ENCODE peak calls at places on chromosome X, in nine cellular contexts. E, R, T, K, F, L, Y, O and C are unnamed samples.

GRCh38 chrX:120559799-120560198 is 963 bp downstream of the CUL4B start:
- DNase-seq in L (peak), O (no peak), K (no peak), F (peak), T (no peak), Y (no peak), R (no peak), E (no peak), C (no peak)

GRCh38 chrX:148552775-148553174 is 52.4 kb downstream of the AFF2 start:
- DNase-seq in E (no peak), R (no peak), K (no peak), F (no peak), O (peak), L (no peak), Y (no peak), T (no peak), C (peak)

GRCh38 chrX:21745756-21746155 is 12.2 kb downstream of the SMPX start:
- DNase-seq in E (peak), O (peak), R (peak), F (peak), Y (no peak), T (no peak), K (peak), L (peak), C (no peak)

GRCh38 chrX:103431316-103431715 is 55.0 kb downstream of the BEX3 start:
- DNase-seq in O (no peak), E (peak), F (no peak), K (no peak), L (peak), Y (no peak), T (no peak), R (no peak), C (no peak)

GRCh38 chrX:24647257-24648058 is at the start of gene PCYT1B:
- DNase-seq in Y (no peak), E (peak), O (peak), K (peak), F (peak), T (peak), R (peak), L (peak), C (no peak)

GRCh38 chrX:78455901-78456300 is 128.5 kb upstream of the CYSLTR1 start:
- DNase-seq in T (no peak), O (peak), R (no peak), F (no peak), E (no peak), L (peak), Y (no peak), K (no peak), C (no peak)

GRCh38 chrX:129511689-129512088 is 11.6 kb downstream of the SMARCA1 start:
- DNase-seq in E (no peak), K (no peak), L (no peak), Y (no peak), O (no peak), R (no peak), F (no peak), T (no peak), C (no peak)

GRCh38 chrX:136147320-136147901 is at the start of gene FHL1:
- DNase-seq in R (peak), T (no peak), L (no peak), F (peak), K (peak), O (no peak), E (peak), Y (no peak), C (no peak)

GRCh38 chrX:65821721-65822496 is 154.5 kb downstream of the MSN start:
- DNase-seq in K (no peak), R (no peak), O (no peak), L (no peak), Y (no peak), E (no peak), F (peak), T (no peak), C (no peak)

GRCh38 chrX:41558531-41558930 is 111.4 kb downstream of the NYX start:
- DNase-seq in E (no peak), F (peak), O (peak), R (no peak), K (peak), T (no peak), Y (no peak), L (no peak), C (peak)

GRCh38 chrX:75273483-75273882 is 402 bp upstream of the UPRT start:
- DNase-seq in E (no peak), Y (no peak), L (no peak), K (no peak), F (no peak), T (no peak), R (no peak), O (peak), C (no peak)

GRCh38 chrX:153897899-153898298 is 6.6 kb upstream of the AVPR2 start:
- DNase-seq in L (no peak), K (no peak), E (no peak), O (no peak), F (no peak), T (no peak), Y (no peak), R (no peak), C (no peak)

GRCh38 chrX:124401696-124402095 is 55.3 kb downstream of the SH2D1A start:
- DNase-seq in Y (no peak), F (no peak), E (no peak), K (no peak), O (no peak), R (no peak), T (no peak), L (no peak), C (no peak)

GRCh38 chrX:19072372-19072771 is 49.9 kb downstream of the ADGRG2 start:
- DNase-seq in K (no peak), L (no peak), T (no peak), F (no peak), E (no peak), O (no peak), Y (no peak), R (no peak), C (no peak)

GRCh38 chrX:116379854-116380253 is 56.6 kb upstream of the SLC6A14 start:
- DNase-seq in Y (no peak), L (peak), R (peak), K (no peak), E (no peak), T (peak), O (no peak), F (no peak), C (no peak)

GRCh38 chrX:112819013-112819635 is 21.5 kb downstream of the AMOT start:
- DNase-seq in O (peak), K (no peak), L (peak), F (no peak), T (no peak), Y (no peak), E (no peak), R (no peak), C (no peak)

DNA sequence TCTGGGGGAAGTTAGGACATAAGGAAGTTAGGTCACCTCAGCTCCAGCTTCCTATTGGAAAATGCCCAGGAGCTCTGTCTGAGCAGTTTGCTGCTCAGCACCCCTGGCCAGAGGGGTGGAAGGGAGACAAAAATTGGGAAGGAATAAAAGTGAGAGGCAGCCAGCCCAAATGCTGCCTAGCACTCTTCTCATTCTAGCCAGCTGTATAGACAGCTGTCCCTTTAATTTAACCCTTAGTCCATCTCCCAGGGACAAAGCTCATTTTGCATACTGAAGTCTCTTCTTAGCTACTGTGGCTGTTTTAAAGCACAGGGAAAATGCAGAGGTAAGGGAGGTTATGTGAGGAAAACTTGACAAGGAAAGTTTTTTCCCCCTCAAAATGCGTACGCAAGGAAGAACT is 89.5 kb upstream of the CITED1 start:
- DNase-seq in O (no peak), F (no peak), E (no peak), T (no peak), R (no peak), L (no peak), Y (no peak), K (no peak), C (no peak)
- H3K4me3 ChIP-seq in O (no peak), F (no peak), E (no peak), T (no peak), R (no peak), L (no peak), Y (no peak), K (no peak), C (no peak)

DNA sequence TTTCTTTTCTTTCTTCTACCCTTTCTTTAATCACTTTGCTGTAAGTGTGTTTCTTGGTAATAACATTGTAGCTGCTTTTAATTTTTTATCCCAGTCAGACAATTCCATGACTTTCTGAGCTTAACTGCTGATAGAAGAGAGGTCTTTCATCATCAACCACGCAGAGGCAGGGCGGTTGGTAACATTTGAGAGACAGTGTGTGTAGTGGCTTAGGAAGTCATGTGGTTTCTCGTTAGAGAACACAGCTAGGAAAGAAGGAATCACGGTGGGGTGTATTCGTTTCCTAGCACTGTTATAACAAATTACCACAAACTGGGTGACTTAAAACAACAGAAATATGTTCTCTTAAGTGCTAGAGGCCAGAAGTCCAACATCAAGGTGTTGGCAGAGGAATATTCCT is 11.5 kb downstream of the PRPS2 start:
- DNase-seq in T (no peak), L (no peak), K (no peak), O (no peak), Y (no peak), R (no peak), E (no peak), F (no peak), C (peak)
- H3K4me3 ChIP-seq in T (no peak), L (no peak), K (no peak), O (no peak), Y (no peak), R (no peak), E (no peak), F (no peak), C (no peak)

GRCh38 chrX:16022580-16023170 is 100.7 kb upstream of the GRPR start:
- DNase-seq in F (no peak), L (peak), E (peak), Y (no peak), K (no peak), R (no peak), O (no peak), T (no peak), C (no peak)

DNA sequence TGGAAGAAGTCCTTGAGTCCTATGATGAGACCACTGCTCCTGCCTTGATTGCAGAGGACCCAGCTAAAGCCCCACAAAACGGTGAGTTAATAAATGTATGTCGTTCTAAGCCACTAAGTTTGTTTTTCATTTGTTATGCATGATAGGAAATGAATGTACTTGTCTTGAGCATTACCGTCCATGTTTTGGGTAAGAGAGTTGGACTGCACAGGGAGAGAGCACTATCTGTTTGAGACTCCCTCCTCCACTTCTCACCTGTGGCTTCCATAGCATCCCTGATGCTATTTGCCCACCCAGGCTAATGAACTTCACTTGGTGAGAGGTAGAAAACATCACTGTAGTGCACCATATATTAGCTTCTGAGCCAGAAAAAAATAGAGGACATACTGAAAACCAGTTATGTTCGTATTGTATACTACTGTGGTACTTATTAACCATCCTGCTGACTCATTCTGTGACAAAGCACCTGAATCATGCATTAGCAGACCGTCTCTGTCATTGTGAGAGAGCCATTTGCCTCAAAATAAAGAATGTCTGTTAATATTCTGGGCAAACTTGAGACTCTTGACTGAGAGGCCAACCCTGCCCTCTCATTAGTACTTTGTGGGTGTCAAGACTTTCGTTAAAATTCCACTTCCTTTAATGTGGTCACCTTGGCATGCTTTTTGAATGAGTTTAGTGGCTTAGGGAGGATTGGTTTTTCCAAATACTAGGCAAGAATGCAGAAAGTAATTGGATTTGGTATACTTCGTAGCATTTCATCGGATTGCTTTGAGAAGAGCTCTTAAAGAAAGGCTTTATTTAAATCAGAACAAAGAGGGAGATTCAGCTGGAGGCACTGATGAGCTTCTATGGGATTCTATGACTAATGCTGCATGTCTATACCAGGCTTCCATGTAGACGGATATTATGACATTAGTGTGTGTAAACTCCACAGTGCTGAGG is 99.3 kb upstream of the GRPR start:
- DNase-seq in E (peak), L (peak), R (no peak), Y (peak), T (peak), F (no peak), O (no peak), K (no peak), C (no peak)
- H3K4me3 ChIP-seq in E (no peak), L (no peak), R (no peak), Y (no peak), T (no peak), F (no peak), O (no peak), K (no peak), C (no peak)

GRCh38 chrX:131791608-131792355 is 231.3 kb upstream of the STK26 start:
- DNase-seq in E (no peak), F (no peak), O (peak), K (no peak), T (no peak), L (no peak), Y (no peak), R (no peak), C (no peak)
- H3K4me3 ChIP-seq in E (peak), F (no peak), O (no peak), K (peak), T (peak), L (peak), Y (peak), R (no peak), C (no peak)

GRCh38 chrX:48957827-48958634 is 624 bp upstream of the OTUD5 start:
- DNase-seq in T (peak), Y (peak), O (peak), K (peak), R (peak), L (peak), E (peak), F (peak), C (peak)
- H3K4me3 ChIP-seq in T (peak), Y (peak), O (peak), K (peak), R (peak), L (peak), E (peak), F (peak), C (peak)